ENCODE peak calls at places on chromosomes 2 and 18, in four cellular contexts. O is uterus, N is endodermal cell, A is K562. G is an unnamed sample.
A peak's percentile ranks its signal among the peaks of the same experiment; 100 is the strongest.

GRCh38 chr18:76445275-76445674 is 49.8 kb downstream of the ZNF516 start:
- DNase-seq in O (no peak), N (no peak), A (no peak), G (peak; percentile 85)

GRCh38 chr2:190354003-190354690 is 10.8 kb downstream of the INPP1 start:
- DNase-seq in O (no peak), N (peak; percentile 45), A (peak; percentile 54), G (no peak)

GRCh38 chr2:219331560-219332213 is 857 bp downstream of the RESP18 start:
- DNase-seq in O (no peak), N (peak; percentile 92), A (peak; percentile 76), G (peak; percentile 82)

GRCh38 chr18:35993013-35993412 is 20.5 kb downstream of the RMP24 start:
- DNase-seq in O (no peak), N (no peak), A (no peak), G (no peak)

GRCh38 chr2:96665083-96665569 is 22.6 kb downstream of the FER1L5 start:
- DNase-seq in O (peak; percentile 76), N (no peak), A (no peak), G (peak; percentile 99)

GRCh38 chr2:46535360-46535759 is 56.0 kb downstream of the TMEM247 start:
- DNase-seq in O (no peak), N (no peak), A (no peak), G (no peak)

GRCh38 chr2:203080447-203080846 is 65.8 kb downstream of the NBEAL1 start:
- DNase-seq in O (no peak), N (no peak), A (no peak), G (no peak)

GRCh38 chr2:118980573-118980972 is 38.6 kb downstream of the MARCO start:
- DNase-seq in O (no peak), N (no peak), A (no peak), G (no peak)

GRCh38 chr2:173982918-173983317 is 17.7 kb upstream of the SP3 start:
- DNase-seq in O (peak; percentile 59), N (no peak), A (no peak), G (peak; percentile 80)

GRCh38 chr2:218218409-218219185 is 1.6 kb downstream of the ARPC2 start:
- DNase-seq in O (no peak), N (no peak), A (no peak), G (peak; percentile 16)

GRCh38 chr2:188975497-188976102 is 1.4 kb downstream of the COL3A1 start:
- DNase-seq in O (peak; percentile 54), N (no peak), A (no peak), G (peak; percentile 98)

GRCh38 chr2:217568289-217568985 is 434.4 kb downstream of the TNS1 start:
- DNase-seq in O (no peak), N (no peak), A (no peak), G (no peak)

GRCh38 chr2:199206536-199206935 is 251.2 kb downstream of the SATB2 start:
- DNase-seq in O (no peak), N (no peak), A (no peak), G (no peak)

GRCh38 chr2:113965644-113966043 is 75.8 kb downstream of the ACTR3 start:
- DNase-seq in O (no peak), N (peak; percentile 73), A (peak; percentile 32), G (peak; percentile 54)

GRCh38 chr2:240447331-240447730 is 11.9 kb downstream of the GPC1 start:
- DNase-seq in O (no peak), N (no peak), A (no peak), G (no peak)
- H3K4me1 ChIP-seq in O (peaks cover 8% of the 10 kb centered on the region), N (no peaks in the 10 kb centered on the region), A (no peaks in the 10 kb centered on the region), G (peaks cover 17% of the 10 kb centered on the region)

GRCh38 chr2:223922308-223922707 is 22.8 kb downstream of the WDFY1 start:
- DNase-seq in O (no peak), N (no peak), A (no peak), G (no peak)
- H3K4me3 ChIP-seq in O (no peak overlapping the region), N (no peak overlapping the region), A (no peak overlapping the region), G (no peak overlapping the region)

GRCh38 chr2:95022309-95023221 is 2.9 kb upstream of the MAL start:
- DNase-seq in O (peak; percentile 19), N (peak; percentile 94), A (peak; percentile 79), G (peak; percentile 66)
- H3K4me1 ChIP-seq in O (peaks cover 4% of the 10 kb centered on the region), N (no peaks in the 10 kb centered on the region), A (no peaks in the 10 kb centered on the region), G (peaks cover 10% of the 10 kb centered on the region)

DNA sequence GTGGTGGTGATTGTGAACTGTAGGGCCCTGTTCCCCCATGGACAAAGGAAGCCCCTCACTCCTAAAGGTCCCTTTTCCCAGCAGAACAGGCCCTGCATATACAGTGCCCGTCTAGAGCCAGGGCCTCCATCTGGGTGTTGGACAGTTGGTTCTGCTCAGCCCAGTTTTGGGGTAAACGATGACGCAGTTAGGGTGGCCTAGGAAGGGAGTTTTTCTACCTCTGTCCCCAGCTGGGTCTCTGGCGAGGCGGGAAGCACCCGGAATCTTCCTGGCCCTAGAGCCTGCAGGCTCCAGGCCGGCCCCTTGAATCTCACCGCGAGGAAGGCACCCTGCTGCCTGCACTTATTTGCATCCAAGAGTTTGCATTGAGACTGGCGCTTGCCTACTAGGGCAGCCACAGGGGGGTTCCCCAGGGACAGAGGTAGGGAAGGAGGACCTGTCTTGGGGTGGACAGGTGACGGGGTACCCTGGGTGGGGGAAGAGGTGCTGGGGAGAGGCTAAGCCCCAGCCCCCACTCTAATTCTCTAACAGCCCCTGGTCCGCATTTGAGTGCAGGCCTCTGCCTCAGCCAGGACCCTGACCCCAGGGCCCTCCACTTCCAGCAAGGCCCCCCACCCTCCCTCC is 514 bp upstream of the MTA3 start:
- DNase-seq in O (peak; percentile 46), N (peak; percentile 91), A (no peak), G (peak; percentile 22)
- H3K4me3 ChIP-seq in O (peak overlapping the region; percentile 84), N (peak overlapping the region; percentile 50), A (no peak overlapping the region), G (peak overlapping the region; percentile 99)

DNA sequence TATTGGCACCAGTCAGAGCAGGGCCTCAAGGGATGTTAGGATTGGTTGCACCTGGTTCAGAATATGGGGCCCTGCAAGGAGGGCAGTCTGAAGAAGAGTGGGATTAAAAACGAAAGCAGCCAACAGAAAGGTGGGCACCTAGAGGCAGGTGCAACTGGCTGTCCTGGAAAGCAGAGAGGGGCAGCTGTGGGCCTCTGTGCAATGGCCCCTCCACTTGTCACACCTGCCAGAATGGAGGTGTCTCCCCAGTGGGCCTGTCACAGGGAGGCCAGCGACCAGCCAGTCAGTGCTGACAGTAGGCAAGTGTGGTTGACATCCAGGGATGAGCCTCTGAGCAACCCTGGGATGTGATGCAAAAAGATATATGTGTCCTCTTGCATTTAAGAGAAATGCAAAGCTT is 37.7 kb downstream of the INPP4A start:
- DNase-seq in O (no peak), N (no peak), A (no peak), G (no peak)
- H3K4me1 ChIP-seq in O (peaks cover 4% of the 10 kb centered on the region), N (peaks cover 28% of the 10 kb centered on the region), A (no peaks in the 10 kb centered on the region), G (peaks cover 13% of the 10 kb centered on the region)

DNA sequence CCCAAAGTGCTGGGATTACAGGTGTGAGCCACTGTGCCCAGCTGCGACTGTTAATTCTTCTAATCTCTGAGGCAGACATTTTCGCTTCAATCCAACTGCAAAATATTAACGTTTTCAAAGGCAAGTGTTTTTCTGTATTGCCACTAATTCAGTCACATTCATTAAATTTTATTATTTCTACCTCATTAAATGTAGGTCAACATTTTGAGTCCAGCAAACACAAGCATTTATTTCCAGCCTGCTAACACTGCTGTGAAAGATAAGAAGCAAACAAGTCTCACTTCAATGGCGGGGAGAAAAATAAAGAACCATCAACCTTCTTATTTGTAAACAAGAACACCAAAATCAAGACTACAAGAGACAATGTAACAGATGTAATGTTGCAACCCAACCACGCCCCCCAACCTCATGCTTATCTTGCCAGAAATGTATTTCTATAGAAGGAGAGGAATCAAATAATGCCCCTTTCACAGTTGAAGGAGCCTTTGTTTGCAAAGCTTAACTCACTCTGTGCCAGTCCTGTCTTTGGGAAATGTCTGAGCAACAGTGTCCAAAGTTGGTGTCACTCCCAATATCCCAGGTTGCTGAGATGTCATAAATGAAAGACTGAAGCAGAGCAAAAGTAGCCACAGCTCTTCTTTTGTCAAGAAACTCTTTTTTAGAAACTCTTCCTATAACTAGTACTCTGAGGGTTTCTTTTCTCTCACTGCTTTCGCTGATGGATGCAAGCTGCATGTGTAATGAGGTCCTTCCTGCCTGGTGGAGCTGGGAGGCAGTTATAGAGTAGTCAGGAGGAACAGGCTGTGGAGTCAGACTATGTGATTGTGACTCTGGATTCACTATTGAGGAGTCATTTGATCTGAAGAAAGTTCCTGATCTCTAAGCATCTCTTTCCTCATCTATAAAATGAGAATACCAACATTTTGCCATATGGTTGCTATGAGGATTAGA is 8.6 kb downstream of the DOCK10 start:
- DNase-seq in O (no peak), N (no peak), A (no peak), G (no peak)
- H3K4me3 ChIP-seq in O (no peak overlapping the region), N (no peak overlapping the region), A (no peak overlapping the region), G (no peak overlapping the region)

GRCh38 chr2:154826827-154827226 is 128.3 kb downstream of the KCNJ3 start:
- DNase-seq in O (no peak), N (no peak), A (no peak), G (no peak)
- H3K4me1 ChIP-seq in O (no peaks in the 10 kb centered on the region), N (no peaks in the 10 kb centered on the region), A (no peaks in the 10 kb centered on the region), G (no peaks in the 10 kb centered on the region)

DNA sequence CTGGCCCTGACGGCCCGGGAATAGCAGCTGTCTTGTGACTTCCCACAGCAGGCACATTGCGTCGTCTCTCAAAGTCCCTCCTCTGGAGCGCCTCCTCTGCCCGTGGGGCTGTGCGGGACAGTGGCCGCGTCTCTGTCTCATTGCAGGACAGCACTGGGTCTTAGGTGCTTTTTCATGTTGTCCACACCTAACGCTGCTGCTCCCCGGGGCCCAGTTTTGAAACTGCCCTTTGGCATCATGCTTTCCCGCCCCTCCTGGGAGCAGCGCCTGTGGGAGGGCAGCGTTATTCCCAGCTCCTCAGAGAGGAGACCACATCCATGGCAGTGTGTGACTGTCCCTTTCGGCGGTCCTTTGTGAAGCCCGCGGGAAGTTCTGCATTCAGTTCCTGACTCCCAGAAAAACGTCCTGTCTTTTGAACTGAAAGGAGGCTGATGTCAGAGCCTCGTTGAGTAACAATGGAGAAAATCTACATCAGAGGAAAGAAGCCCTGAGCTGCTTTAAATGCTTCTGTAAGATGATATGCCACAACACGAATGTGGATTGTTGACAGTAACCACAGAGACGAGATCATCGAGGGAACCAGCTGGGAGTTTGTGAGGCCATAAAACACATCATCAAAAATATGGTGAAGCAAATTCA is 226.0 kb downstream of the FAM210A start:
- DNase-seq in O (no peak), N (peak; percentile 83), A (no peak), G (peak; percentile 60)
- H3K4me3 ChIP-seq in O (no peak overlapping the region), N (no peak overlapping the region), A (no peak overlapping the region), G (no peak overlapping the region)